ENCODE peak calls at places on chromosomes 2 and 18, in seven cellular contexts. O is HCT116, R is transverse colon, I is SK-N-SH, E is GM23338, D is HL-60, H is K562. Y is an unnamed sample.

GRCh38 chr2:174597347-174598047 is at the start of gene WIPF1:
- DNase-seq in D (peak), I (no peak), H (no peak), R (peak), O (no peak), E (no peak), Y (peak)

GRCh38 chr2:172097557-172098131 is 5.1 kb downstream of the DLX2 start:
- DNase-seq in H (peak), I (peak), E (peak), R (no peak), D (no peak), O (no peak), Y (no peak)

GRCh38 chr2:83342860-83343329 is 1116.2 kb downstream of the SUCLG1 start:
- DNase-seq in R (no peak), H (no peak), D (no peak), E (no peak), I (no peak), O (no peak), Y (no peak)

GRCh38 chr2:233440314-233440713 is 86.0 kb downstream of the DGKD start:
- DNase-seq in I (no peak), R (no peak), H (no peak), D (no peak), E (no peak), O (no peak), Y (no peak)

GRCh38 chr18:13547347-13547746 is 179.0 kb downstream of the FAM210A start:
- DNase-seq in E (no peak), H (no peak), D (no peak), R (no peak), I (no peak), O (no peak), Y (no peak)

GRCh38 chr2:1791670-1792069 is 47.4 kb upstream of the PXDN start:
- DNase-seq in H (no peak), I (no peak), O (no peak), E (no peak), R (no peak), D (no peak), Y (no peak)

GRCh38 chr2:127080226-127080940 is 26.6 kb downstream of the BIN1 start:
- DNase-seq in D (no peak), O (no peak), E (no peak), R (peak), H (peak), I (no peak), Y (no peak)

GRCh38 chr2:239099474-239099873 is 251.6 kb downstream of the TWIST2 start:
- DNase-seq in O (no peak), E (no peak), D (no peak), H (no peak), R (no peak), I (no peak), Y (no peak)

GRCh38 chr2:10277293-10278028 is 25.2 kb upstream of the HPCAL1 start:
- DNase-seq in E (no peak), O (no peak), D (no peak), R (no peak), I (no peak), H (no peak), Y (no peak)

GRCh38 chr2:120862254-120863172 is 126.8 kb downstream of the GLI2 start:
- DNase-seq in D (no peak), I (no peak), E (no peak), H (no peak), R (no peak), O (no peak), Y (no peak)

GRCh38 chr2:18623782-18624181 is 34.4 kb upstream of the NT5C1B start:
- DNase-seq in E (no peak), H (no peak), I (no peak), D (no peak), R (no peak), O (no peak), Y (no peak)

GRCh38 chr2:25250331-25251031 is 82.1 kb upstream of the POMC start:
- DNase-seq in E (peak), O (no peak), H (peak), I (peak), R (no peak), D (no peak), Y (no peak)

GRCh38 chr18:42156266-42156665 is 201.2 kb downstream of the PIK3C3 start:
- DNase-seq in R (no peak), I (no peak), D (no peak), H (no peak), O (no peak), E (peak), Y (no peak)

GRCh38 chr2:179422037-179422643 is 157.5 kb upstream of the SESTD1 start:
- DNase-seq in H (peak), O (peak), I (peak), D (no peak), R (peak), E (peak), Y (peak)

GRCh38 chr18:45349447-45349846 is 265.8 kb upstream of the SLC14A2 start:
- DNase-seq in H (no peak), R (no peak), E (no peak), I (no peak), D (no peak), O (no peak), Y (no peak)

GRCh38 chr2:152330235-152330866 is 4.6 kb upstream of the FMNL2 start:
- DNase-seq in O (no peak), R (no peak), E (no peak), D (no peak), H (no peak), I (no peak), Y (no peak)

GRCh38 chr2:99572380-99572779 is 82.6 kb upstream of the REV1 start:
- DNase-seq in R (no peak), I (no peak), E (peak), O (no peak), D (no peak), H (no peak), Y (no peak)

GRCh38 chr2:195202163-195202845 is 454.7 kb upstream of the SLC39A10 start:
- DNase-seq in O (no peak), H (no peak), E (no peak), I (no peak), D (no peak), R (no peak), Y (no peak)

GRCh38 chr2:23148342-23148741 is 236.6 kb upstream of the KLHL29 start:
- DNase-seq in I (no peak), H (no peak), D (no peak), E (no peak), O (no peak), R (no peak), Y (no peak)

GRCh38 chr2:216426166-216426777 is 14.0 kb downstream of the SMARCAL1 start:
- DNase-seq in H (no peak), I (no peak), R (no peak), O (no peak), D (no peak), E (no peak), Y (no peak)

GRCh38 chr2:203893823-203894222 is 26.3 kb downstream of the CTLA4 start:
- DNase-seq in E (no peak), D (no peak), I (no peak), H (no peak), R (no peak), O (no peak), Y (no peak)

GRCh38 chr2:16774980-16775963 is 109.6 kb upstream of the CYRIA start:
- DNase-seq in R (no peak), E (peak), D (peak), H (no peak), I (peak), O (no peak), Y (no peak)

GRCh38 chr2:46967990-46968647 is 52.5 kb upstream of the MCFD2 start:
- DNase-seq in I (no peak), O (peak), R (peak), D (no peak), E (no peak), H (peak), Y (no peak)

GRCh38 chr2:181878448-181878847 is 13.1 kb upstream of the ITPRID2 start:
- DNase-seq in I (no peak), E (no peak), D (no peak), R (no peak), H (no peak), O (no peak), Y (no peak)

GRCh38 chr2:222883420-222883819 is 22.6 kb downstream of the ACSL3 start:
- DNase-seq in E (no peak), R (no peak), O (no peak), H (no peak), D (no peak), I (no peak), Y (no peak)

GRCh38 chr2:45930396-45930792 is 278.9 kb downstream of the PRKCE start:
- DNase-seq in O (no peak), E (no peak), R (no peak), H (no peak), D (no peak), I (no peak), Y (no peak)

GRCh38 chr2:9693138-9693520 is 62.3 kb upstream of the YWHAQ start:
- DNase-seq in O (no peak), H (no peak), R (no peak), E (no peak), D (no peak), I (no peak), Y (no peak)

GRCh38 chr2:224417361-224417729 is 15.4 kb upstream of the FAM124B start:
- DNase-seq in H (no peak), O (no peak), R (no peak), I (no peak), D (no peak), E (peak), Y (no peak)

GRCh38 chr2:224421065-224421464 is 19.2 kb upstream of the FAM124B start:
- DNase-seq in H (no peak), R (no peak), O (no peak), I (no peak), D (no peak), E (no peak), Y (no peak)

GRCh38 chr2:224417947-224418346 is 16.0 kb upstream of the FAM124B start:
- DNase-seq in H (no peak), R (no peak), O (no peak), E (no peak), D (no peak), I (no peak), Y (no peak)

GRCh38 chr2:224413381-224413780 is 11.5 kb upstream of the FAM124B start:
- DNase-seq in O (no peak), H (no peak), R (no peak), D (no peak), I (no peak), E (no peak), Y (no peak)

DNA sequence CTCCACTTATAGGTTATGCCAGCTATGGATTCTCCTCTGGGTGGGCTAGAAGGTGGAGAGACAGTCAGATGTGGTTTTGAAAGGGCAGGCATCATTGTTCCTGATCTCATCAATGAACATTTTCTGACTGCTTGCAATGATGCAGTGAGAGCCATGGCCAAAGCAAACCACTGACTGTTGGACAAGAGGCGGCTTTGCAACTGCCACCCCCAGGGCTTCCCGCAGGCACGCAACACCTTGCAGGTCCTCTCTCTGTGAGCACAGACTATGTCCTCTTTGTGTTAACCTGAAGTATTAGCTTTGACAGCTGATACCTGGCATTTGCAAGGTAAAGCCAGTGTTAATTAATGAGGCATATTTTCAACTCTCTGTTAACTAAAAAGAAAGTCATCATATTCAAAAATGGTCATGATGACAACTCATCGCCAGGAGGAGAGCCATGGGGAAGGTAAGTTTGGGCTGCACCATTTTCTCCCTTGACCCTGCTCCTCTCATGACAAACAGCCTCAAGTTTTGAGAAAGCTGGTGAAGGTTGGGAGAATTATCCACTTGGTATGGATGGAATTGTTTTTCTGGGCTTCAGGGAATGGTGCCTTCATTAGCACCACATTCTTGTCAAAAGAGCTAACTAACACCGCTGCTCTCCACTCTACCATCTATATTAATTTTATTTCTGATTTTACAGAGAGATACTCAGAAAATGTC is 14.9 kb upstream of the FAM124B start:
- DNase-seq in O (no peak), R (no peak), D (no peak), E (no peak), H (no peak), I (no peak), Y (no peak)
- H3K27ac ChIP-seq in O (no peak), R (no peak), D (no peak), E (peak), H (no peak), I (no peak), Y (no peak)

DNA sequence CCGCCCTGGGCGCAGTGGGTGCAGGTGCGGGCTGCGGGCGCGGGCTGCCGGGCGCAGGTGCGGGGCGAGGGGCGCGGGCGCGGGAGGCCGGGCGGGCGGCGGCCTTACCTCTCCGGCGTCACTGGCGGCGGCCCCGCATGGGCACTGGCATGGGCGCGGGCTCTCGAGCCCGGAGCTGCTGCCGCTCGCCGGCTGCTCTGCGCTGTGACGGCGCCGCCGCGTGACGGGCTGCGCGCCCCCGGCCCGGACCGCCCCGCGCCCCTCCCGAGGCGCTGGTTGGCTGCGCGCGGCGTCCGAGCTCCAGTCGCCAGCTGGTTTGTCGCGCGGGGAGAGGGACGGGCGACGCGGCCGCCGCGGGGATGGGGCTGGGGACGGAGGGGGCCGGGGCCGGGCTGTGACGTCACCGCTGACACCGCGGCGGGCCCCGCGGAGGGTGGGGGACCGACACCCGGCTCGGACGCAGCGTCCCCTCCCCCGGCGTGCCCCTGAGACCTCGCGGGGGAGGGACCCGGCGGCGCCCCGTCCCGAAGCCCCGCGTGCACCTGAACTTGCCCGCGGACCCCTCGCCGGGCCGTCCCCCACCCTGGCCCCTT is at the start of gene KIF1A:
- DNase-seq in R (no peak), H (no peak), E (peak), O (no peak), D (no peak), I (peak), Y (no peak)
- TF ChIP-seq POLR2AphosphoS5 in R (no peak), H (no peak), E (peak), O (no peak), D (no peak), I (no peak), Y (no peak)

GRCh38 chr18:55499526-55499925 is 88.5 kb downstream of the TCF4 start:
- DNase-seq in R (no peak), I (no peak), H (no peak), E (no peak), O (no peak), D (no peak), Y (no peak)
- H3K27ac ChIP-seq in R (peak), I (peak), H (no peak), E (no peak), O (no peak), D (no peak), Y (peak)

GRCh38 chr2:37768491-37768925 is 97.1 kb upstream of the CDC42EP3 start:
- DNase-seq in I (peak), O (no peak), E (peak), D (no peak), H (no peak), R (no peak), Y (no peak)

GRCh38 chr2:37770797-37771196 is 99.4 kb upstream of the CDC42EP3 start:
- DNase-seq in O (no peak), H (no peak), R (no peak), I (peak), E (no peak), D (no peak), Y (no peak)

GRCh38 chr2:37774976-37775907 is 103.8 kb upstream of the CDC42EP3 start:
- DNase-seq in I (no peak), E (no peak), R (no peak), O (no peak), H (no peak), D (no peak), Y (no peak)

GRCh38 chr2:37773354-37773753 is 101.9 kb upstream of the CDC42EP3 start:
- DNase-seq in I (no peak), O (no peak), H (no peak), E (no peak), R (no peak), D (no peak), Y (no peak)

GRCh38 chr2:37771600-37772088 is 100.2 kb upstream of the CDC42EP3 start:
- DNase-seq in I (no peak), H (no peak), R (no peak), O (no peak), D (no peak), E (no peak), Y (no peak)
- TF ChIP-seq POLR2AphosphoS5 in I (peak), H (no peak), R (peak), O (no peak), D (no peak), E (no peak), Y (no peak)

DNA sequence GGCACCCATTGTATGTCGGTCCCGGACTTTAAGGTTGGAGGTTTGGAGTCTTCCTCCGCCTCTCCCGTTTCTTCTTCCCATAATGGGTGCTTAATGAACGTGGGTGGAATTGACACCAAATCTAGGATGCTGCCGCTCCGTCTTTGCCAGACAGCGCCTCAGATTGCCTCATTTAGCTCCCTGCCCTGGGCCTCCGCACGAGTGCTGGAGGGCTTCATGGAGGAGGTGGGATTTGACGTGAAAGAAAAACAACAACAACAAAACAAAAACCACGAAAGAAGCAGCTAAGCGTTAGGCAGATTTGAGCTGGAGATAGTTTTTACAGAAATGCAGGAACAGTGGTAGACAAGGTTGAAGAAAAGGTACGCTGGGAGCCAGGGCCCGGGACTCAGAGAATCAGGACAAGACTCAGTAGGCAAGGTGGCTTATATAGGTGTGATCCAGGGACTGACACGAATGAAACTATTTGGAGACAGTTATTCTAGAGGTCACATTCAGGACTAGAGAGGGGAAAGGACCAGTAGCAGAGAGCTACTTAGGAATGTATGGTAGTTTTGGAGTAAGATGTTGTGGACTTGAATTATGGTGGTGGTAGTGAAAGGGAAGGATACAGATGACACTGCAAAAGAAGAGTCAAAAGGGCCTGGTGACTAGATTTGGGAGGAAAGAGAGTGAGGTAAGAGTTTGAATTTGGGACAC is 605 bp downstream of the ZNF2 start:
- DNase-seq in D (no peak), H (no peak), I (no peak), E (peak), R (no peak), O (no peak), Y (no peak)
- H3K27ac ChIP-seq in D (peak), H (peak), I (no peak), E (no peak), R (peak), O (peak), Y (peak)

GRCh38 chr2:124035001-124035400 is 9.9 kb downstream of the CNTNAP5 start:
- DNase-seq in E (no peak), H (no peak), D (no peak), R (no peak), I (no peak), O (no peak), Y (no peak)
- TF ChIP-seq POLR2AphosphoS5 in E (no peak), H (no peak), D (no peak), R (no peak), I (no peak), O (no peak), Y (no peak)